ENCODE peak calls at places on chromosome 13, in five cellular contexts. One of them, this sample, is unnamed.

GRCh38 chr13:20654156-20654555 is 49.3 kb upstream of the IL17D start:
- DNase-seq in SK-N-DZ: no peak
- DNase-seq in activated CD4-positive, CD25-positive, alpha-beta regulatory T cell: no peak
- DNase-seq in naive thymus-derived CD4-positive, alpha-beta T cell: no peak
- DNase-seq in germinal center: no peak
- DNase-seq in this sample: no peak

GRCh38 chr13:112696869-112697465 is 7.1 kb downstream of the ATP11A start:
- DNase-seq in SK-N-DZ: no peak
- DNase-seq in activated CD4-positive, CD25-positive, alpha-beta regulatory T cell: no peak
- DNase-seq in naive thymus-derived CD4-positive, alpha-beta T cell: no peak
- DNase-seq in germinal center: no peak
- DNase-seq in this sample: no peak

GRCh38 chr13:106234656-106235055 is 300.8 kb downstream of the EFNB2 start:
- DNase-seq in SK-N-DZ: no peak
- DNase-seq in activated CD4-positive, CD25-positive, alpha-beta regulatory T cell: no peak
- DNase-seq in naive thymus-derived CD4-positive, alpha-beta T cell: no peak
- DNase-seq in germinal center: no peak
- DNase-seq in this sample: no peak

GRCh38 chr13:73076013-73076412 is 17.2 kb downstream of the KLF5 start:
- DNase-seq in SK-N-DZ: no peak
- DNase-seq in activated CD4-positive, CD25-positive, alpha-beta regulatory T cell: no peak
- DNase-seq in naive thymus-derived CD4-positive, alpha-beta T cell: no peak
- DNase-seq in germinal center: no peak
- DNase-seq in this sample: no peak

GRCh38 chr13:51262501-51263211 is 40.5 kb downstream of the FAM124A start:
- DNase-seq in SK-N-DZ: no peak
- DNase-seq in activated CD4-positive, CD25-positive, alpha-beta regulatory T cell: no peak
- DNase-seq in naive thymus-derived CD4-positive, alpha-beta T cell: no peak
- DNase-seq in germinal center: no peak
- DNase-seq in this sample: peak; percentile 5

GRCh38 chr13:98044301-98044700 is 90.8 kb downstream of the IPO5 start:
- DNase-seq in SK-N-DZ: no peak
- DNase-seq in activated CD4-positive, CD25-positive, alpha-beta regulatory T cell: no peak
- DNase-seq in naive thymus-derived CD4-positive, alpha-beta T cell: no peak
- DNase-seq in germinal center: no peak
- DNase-seq in this sample: peak; percentile 6

GRCh38 chr13:35489050-35489449 is 12.6 kb upstream of the MAB21L1 start:
- DNase-seq in SK-N-DZ: peak; percentile 61
- DNase-seq in activated CD4-positive, CD25-positive, alpha-beta regulatory T cell: no peak
- DNase-seq in naive thymus-derived CD4-positive, alpha-beta T cell: no peak
- DNase-seq in germinal center: no peak
- DNase-seq in this sample: no peak

GRCh38 chr13:53782400-53783030 is 753.9 kb downstream of the OLFM4 start:
- DNase-seq in SK-N-DZ: peak; percentile 71
- DNase-seq in activated CD4-positive, CD25-positive, alpha-beta regulatory T cell: no peak
- DNase-seq in naive thymus-derived CD4-positive, alpha-beta T cell: peak; percentile 12
- DNase-seq in germinal center: no peak
- DNase-seq in this sample: peak; percentile 64

GRCh38 chr13:109180905-109181425 is 551.6 kb downstream of the MYO16 start:
- DNase-seq in SK-N-DZ: no peak
- DNase-seq in activated CD4-positive, CD25-positive, alpha-beta regulatory T cell: no peak
- DNase-seq in naive thymus-derived CD4-positive, alpha-beta T cell: no peak
- DNase-seq in germinal center: no peak
- DNase-seq in this sample: no peak

GRCh38 chr13:73715114-73715909 is 418.9 kb downstream of the KLF12 start:
- DNase-seq in SK-N-DZ: no peak
- DNase-seq in activated CD4-positive, CD25-positive, alpha-beta regulatory T cell: peak; percentile 11
- DNase-seq in naive thymus-derived CD4-positive, alpha-beta T cell: peak; percentile 76
- DNase-seq in germinal center: no peak
- DNase-seq in this sample: peak; percentile 41

GRCh38 chr13:66992183-66992582 is 238.0 kb downstream of the PCDH9 start:
- DNase-seq in SK-N-DZ: no peak
- DNase-seq in activated CD4-positive, CD25-positive, alpha-beta regulatory T cell: no peak
- DNase-seq in naive thymus-derived CD4-positive, alpha-beta T cell: no peak
- DNase-seq in germinal center: no peak
- DNase-seq in this sample: no peak

GRCh38 chr13:99356216-99357089 is 49.3 kb upstream of the GPR183 start:
- DNase-seq in SK-N-DZ: no peak
- DNase-seq in activated CD4-positive, CD25-positive, alpha-beta regulatory T cell: no peak
- DNase-seq in naive thymus-derived CD4-positive, alpha-beta T cell: peak; percentile 91
- DNase-seq in germinal center: peak; percentile 50
- DNase-seq in this sample: peak; percentile 73

GRCh38 chr13:110277357-110277950 is 29.5 kb downstream of the COL4A1 start:
- DNase-seq in SK-N-DZ: no peak
- DNase-seq in activated CD4-positive, CD25-positive, alpha-beta regulatory T cell: no peak
- DNase-seq in naive thymus-derived CD4-positive, alpha-beta T cell: no peak
- DNase-seq in germinal center: no peak
- DNase-seq in this sample: no peak

GRCh38 chr13:67383358-67383757 is 153.2 kb upstream of the PCDH9 start:
- DNase-seq in SK-N-DZ: no peak
- DNase-seq in activated CD4-positive, CD25-positive, alpha-beta regulatory T cell: no peak
- DNase-seq in naive thymus-derived CD4-positive, alpha-beta T cell: no peak
- DNase-seq in germinal center: no peak
- DNase-seq in this sample: no peak

GRCh38 chr13:113421673-113422270 is 31.5 kb downstream of the ADPRHL1 start:
- DNase-seq in SK-N-DZ: no peak
- DNase-seq in activated CD4-positive, CD25-positive, alpha-beta regulatory T cell: no peak
- DNase-seq in naive thymus-derived CD4-positive, alpha-beta T cell: no peak
- DNase-seq in germinal center: no peak
- DNase-seq in this sample: no peak

GRCh38 chr13:39185326-39185725 is 147.1 kb downstream of the NHLRC3 start:
- DNase-seq in SK-N-DZ: no peak
- DNase-seq in activated CD4-positive, CD25-positive, alpha-beta regulatory T cell: no peak
- DNase-seq in naive thymus-derived CD4-positive, alpha-beta T cell: no peak
- DNase-seq in germinal center: no peak
- DNase-seq in this sample: no peak

GRCh38 chr13:100721885-100722512 is 47.4 kb upstream of the TMTC4 start:
- DNase-seq in SK-N-DZ: peak; percentile 53
- DNase-seq in activated CD4-positive, CD25-positive, alpha-beta regulatory T cell: peak; percentile 42
- DNase-seq in naive thymus-derived CD4-positive, alpha-beta T cell: peak; percentile 33
- DNase-seq in germinal center: peak; percentile 44
- DNase-seq in this sample: peak; percentile 55

GRCh38 chr13:88189724-88190123 is 518.6 kb downstream of the SLITRK5 start:
- DNase-seq in SK-N-DZ: no peak
- DNase-seq in activated CD4-positive, CD25-positive, alpha-beta regulatory T cell: no peak
- DNase-seq in naive thymus-derived CD4-positive, alpha-beta T cell: no peak
- DNase-seq in germinal center: no peak
- DNase-seq in this sample: no peak

GRCh38 chr13:48976677-48977625 is 1.2 kb downstream of the FNDC3A start:
- DNase-seq in SK-N-DZ: no peak
- DNase-seq in activated CD4-positive, CD25-positive, alpha-beta regulatory T cell: peak; percentile 55
- DNase-seq in naive thymus-derived CD4-positive, alpha-beta T cell: no peak
- DNase-seq in germinal center: no peak
- DNase-seq in this sample: no peak

GRCh38 chr13:111952814-111953213 is 114.1 kb upstream of the SOX1 start:
- DNase-seq in SK-N-DZ: no peak
- DNase-seq in activated CD4-positive, CD25-positive, alpha-beta regulatory T cell: no peak
- DNase-seq in naive thymus-derived CD4-positive, alpha-beta T cell: no peak
- DNase-seq in germinal center: no peak
- DNase-seq in this sample: no peak

GRCh38 chr13:97921146-97921776 is 32.2 kb upstream of the IPO5 start:
- DNase-seq in SK-N-DZ: no peak
- DNase-seq in activated CD4-positive, CD25-positive, alpha-beta regulatory T cell: no peak
- DNase-seq in naive thymus-derived CD4-positive, alpha-beta T cell: no peak
- DNase-seq in germinal center: no peak
- DNase-seq in this sample: no peak

GRCh38 chr13:109778102-109778542 is 8.3 kb downstream of the IRS2 start:
- DNase-seq in SK-N-DZ: no peak
- DNase-seq in activated CD4-positive, CD25-positive, alpha-beta regulatory T cell: no peak
- DNase-seq in naive thymus-derived CD4-positive, alpha-beta T cell: no peak
- DNase-seq in germinal center: no peak
- DNase-seq in this sample: peak; percentile 60

GRCh38 chr13:28492527-28493367 is 2.2 kb downstream of the FLT1 start:
- DNase-seq in SK-N-DZ: no peak
- DNase-seq in activated CD4-positive, CD25-positive, alpha-beta regulatory T cell: no peak
- DNase-seq in naive thymus-derived CD4-positive, alpha-beta T cell: peak; percentile 81
- DNase-seq in germinal center: no peak
- DNase-seq in this sample: no peak

GRCh38 chr13:91817250-91817649 is 418.8 kb downstream of the GPC5 start:
- DNase-seq in SK-N-DZ: peak; percentile 56
- DNase-seq in activated CD4-positive, CD25-positive, alpha-beta regulatory T cell: no peak
- DNase-seq in naive thymus-derived CD4-positive, alpha-beta T cell: no peak
- DNase-seq in germinal center: no peak
- DNase-seq in this sample: no peak

GRCh38 chr13:106038752-106039151 is 496.7 kb downstream of the EFNB2 start:
- DNase-seq in SK-N-DZ: no peak
- DNase-seq in activated CD4-positive, CD25-positive, alpha-beta regulatory T cell: no peak
- DNase-seq in naive thymus-derived CD4-positive, alpha-beta T cell: no peak
- DNase-seq in germinal center: no peak
- DNase-seq in this sample: no peak

GRCh38 chr13:48424212-48424611 is 11.3 kb upstream of the LPAR6 start:
- DNase-seq in SK-N-DZ: no peak
- DNase-seq in activated CD4-positive, CD25-positive, alpha-beta regulatory T cell: no peak
- DNase-seq in naive thymus-derived CD4-positive, alpha-beta T cell: no peak
- DNase-seq in germinal center: no peak
- DNase-seq in this sample: no peak

GRCh38 chr13:25473864-25474263 is 102.1 kb downstream of the ATP8A2 start:
- DNase-seq in SK-N-DZ: no peak
- DNase-seq in activated CD4-positive, CD25-positive, alpha-beta regulatory T cell: no peak
- DNase-seq in naive thymus-derived CD4-positive, alpha-beta T cell: no peak
- DNase-seq in germinal center: no peak
- DNase-seq in this sample: no peak

GRCh38 chr13:53743906-53744305 is 715.3 kb downstream of the OLFM4 start:
- DNase-seq in SK-N-DZ: no peak
- DNase-seq in activated CD4-positive, CD25-positive, alpha-beta regulatory T cell: no peak
- DNase-seq in naive thymus-derived CD4-positive, alpha-beta T cell: no peak
- DNase-seq in germinal center: no peak
- DNase-seq in this sample: no peak

GRCh38 chr13:89136678-89137077 is 1465.5 kb downstream of the SLITRK5 start:
- DNase-seq in SK-N-DZ: no peak
- DNase-seq in activated CD4-positive, CD25-positive, alpha-beta regulatory T cell: no peak
- DNase-seq in naive thymus-derived CD4-positive, alpha-beta T cell: no peak
- DNase-seq in germinal center: no peak
- DNase-seq in this sample: no peak

GRCh38 chr13:111897846-111898215 is 169.1 kb upstream of the SOX1 start:
- DNase-seq in SK-N-DZ: no peak
- DNase-seq in activated CD4-positive, CD25-positive, alpha-beta regulatory T cell: no peak
- DNase-seq in naive thymus-derived CD4-positive, alpha-beta T cell: no peak
- DNase-seq in germinal center: no peak
- DNase-seq in this sample: no peak

GRCh38 chr13:24097064-24097463 is 63.5 kb upstream of the SPATA13 start:
- DNase-seq in SK-N-DZ: no peak
- DNase-seq in activated CD4-positive, CD25-positive, alpha-beta regulatory T cell: no peak
- DNase-seq in naive thymus-derived CD4-positive, alpha-beta T cell: no peak
- DNase-seq in germinal center: no peak
- DNase-seq in this sample: no peak

GRCh38 chr13:51827254-51827653 is 17.7 kb downstream of the TMEM272 start:
- DNase-seq in SK-N-DZ: no peak
- DNase-seq in activated CD4-positive, CD25-positive, alpha-beta regulatory T cell: no peak
- DNase-seq in naive thymus-derived CD4-positive, alpha-beta T cell: no peak
- DNase-seq in germinal center: no peak
- DNase-seq in this sample: peak; percentile 30

GRCh38 chr13:99085139-99085845 is 107.4 kb upstream of the DOCK9 start:
- DNase-seq in SK-N-DZ: no peak
- DNase-seq in activated CD4-positive, CD25-positive, alpha-beta regulatory T cell: no peak
- DNase-seq in naive thymus-derived CD4-positive, alpha-beta T cell: peak; percentile 42
- DNase-seq in germinal center: peak; percentile 28
- DNase-seq in this sample: no peak

This sample was measured in RPMI8226.